ENCODE peak calls at places on chromosomes 1 and 21, in ten cellular contexts. T, R, D, U, Y, A, J, N, Q and L are unnamed samples.
A peak's percentile ranks its signal among the peaks of the same experiment; 100 is the strongest.

GRCh38 chr1:209506101-209506500 is 77.4 kb upstream of the CAMK1G start:
- DNase-seq in T (no peak), R (no peak), D (no peak), U (no peak), Y (no peak), A (no peak), J (no peak), N (no peak), Q (no peak), L (no peak)

GRCh38 chr1:194225781-194226180 is 1039.4 kb upstream of the B3GALT2 start:
- DNase-seq in T (peak; percentile 1), R (no peak), D (no peak), U (no peak), Y (no peak), A (no peak), J (peak; percentile 1), N (no peak), Q (no peak), L (peak; percentile 5)

GRCh38 chr1:227776277-227776676 is 39.2 kb upstream of the PRSS38 start:
- DNase-seq in T (peak; percentile 98), R (no peak), D (no peak), U (no peak), Y (no peak), A (peak; percentile 29), J (no peak), N (no peak), Q (no peak), L (no peak)

GRCh38 chr1:180533571-180533987 is 25.2 kb upstream of the OVAAL start:
- DNase-seq in T (peak; percentile 45), R (peak; percentile 75), D (peak; percentile 63), U (peak; percentile 80), Y (peak; percentile 24), A (no peak), J (peak; percentile 72), N (peak; percentile 36), Q (peak; percentile 76), L (peak; percentile 67)

GRCh38 chr1:171758011-171758410 is 16.1 kb upstream of the VAMP4 start:
- DNase-seq in T (no peak), R (no peak), D (no peak), U (no peak), Y (no peak), A (no peak), J (no peak), N (no peak), Q (no peak), L (no peak)

GRCh38 chr21:38384675-38385074 is 113.6 kb downstream of the ERG start:
- DNase-seq in T (no peak), R (no peak), D (no peak), U (no peak), Y (no peak), A (no peak), J (no peak), N (no peak), Q (no peak), L (no peak)

GRCh38 chr1:209850342-209850979 is 22.7 kb downstream of the UTP25 start:
- DNase-seq in T (peak; percentile 55), R (peak; percentile 43), D (no peak), U (peak; percentile 68), Y (peak; percentile 29), A (no peak), J (peak; percentile 17), N (peak; percentile 73), Q (peak; percentile 81), L (peak; percentile 44)

GRCh38 chr1:90616395-90616794 is 100.7 kb downstream of the BARHL2 start:
- DNase-seq in T (no peak), R (no peak), D (no peak), U (peak; percentile 17), Y (no peak), A (no peak), J (peak; percentile 31), N (no peak), Q (peak; percentile 66), L (peak; percentile 11)

GRCh38 chr1:200153277-200154055 is 126.0 kb downstream of the NR5A2 start:
- DNase-seq in T (no peak), R (no peak), D (no peak), U (no peak), Y (no peak), A (no peak), J (peak; percentile 84), N (no peak), Q (no peak), L (peak; percentile 38)

DNA sequence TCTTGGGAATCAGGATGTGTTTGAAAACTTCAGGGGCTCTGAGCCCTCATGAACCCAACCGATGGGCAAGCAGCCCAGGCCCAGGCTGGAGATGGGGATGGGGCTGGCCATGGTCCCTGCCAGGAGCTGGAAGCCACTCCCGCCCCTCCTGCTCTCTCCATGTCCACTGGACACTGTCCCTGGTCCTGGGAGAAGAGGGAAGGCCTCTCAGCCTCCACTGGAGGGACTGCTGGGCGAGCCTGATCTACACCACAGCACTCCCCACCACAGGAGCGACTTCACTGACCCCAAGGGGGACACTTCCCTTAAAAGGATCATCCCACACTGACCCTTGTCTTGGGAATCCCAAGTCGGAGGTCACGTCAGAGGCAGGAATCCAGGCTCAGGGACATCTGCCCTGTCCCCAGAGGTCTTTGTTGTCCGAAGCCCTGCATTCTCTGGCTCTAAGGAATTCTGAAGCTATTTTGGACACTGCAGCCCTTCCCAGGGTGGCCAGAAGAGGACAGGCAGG is 16.9 kb upstream of the COL18A1 start:
- DNase-seq in T (no peak), R (peak; percentile 60), D (no peak), U (no peak), Y (no peak), A (peak; percentile 83), J (no peak), N (no peak), Q (no peak), L (no peak)
- TF ChIP-seq CTCF in T (no peak), R (no peak), D (no peak), U (no peak), Y (no peak), A (no peak), J (no peak), N (no peak), Q (no peak), L (no peak)

DNA sequence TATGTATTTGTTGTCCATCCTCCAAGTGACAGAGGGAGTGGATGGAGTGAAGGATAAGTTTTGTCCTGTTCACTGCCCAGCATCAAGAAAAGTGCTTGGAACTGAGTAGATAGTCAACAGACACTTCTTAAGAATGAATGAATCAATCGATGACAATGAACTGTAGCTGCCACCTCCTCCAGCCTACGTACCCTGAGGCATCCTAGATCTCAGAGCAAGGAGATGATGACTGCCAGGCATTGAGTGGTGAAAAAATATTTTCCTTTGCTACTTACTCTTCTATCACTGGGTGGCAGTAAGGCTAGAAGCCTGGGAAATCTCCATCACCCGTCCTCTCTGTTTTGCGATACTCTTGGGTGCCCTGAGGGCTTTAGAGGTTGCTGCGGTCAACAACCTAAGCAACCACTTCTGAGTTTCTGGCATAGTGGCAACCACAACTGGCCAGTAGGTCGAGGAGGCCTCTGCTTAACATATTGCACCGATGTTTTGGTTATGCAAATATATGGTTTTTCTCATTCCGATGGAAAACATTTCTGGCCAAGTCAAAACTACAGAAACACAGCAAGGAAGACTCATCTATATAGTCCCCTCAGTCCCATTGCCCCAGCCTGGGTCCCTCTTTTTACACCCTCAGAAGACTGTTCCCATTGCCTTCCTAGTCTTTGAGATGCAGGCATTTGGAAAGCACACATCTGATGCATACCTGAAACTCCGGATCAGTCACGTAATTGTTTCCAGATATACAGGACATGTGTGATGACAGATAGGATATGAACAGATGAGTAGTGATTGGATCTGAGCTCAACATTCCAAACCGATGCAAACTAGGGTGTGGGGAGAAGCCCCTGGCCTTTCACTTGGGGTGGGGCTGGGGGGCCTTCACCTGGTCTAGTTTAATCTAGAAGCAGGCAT is 136.8 kb downstream of the RUNX1 start:
- DNase-seq in T (no peak), R (no peak), D (no peak), U (no peak), Y (no peak), A (no peak), J (peak; percentile 54), N (no peak), Q (no peak), L (no peak)
- TF ChIP-seq CTCF in T (no peak), R (no peak), D (no peak), U (no peak), Y (peak; percentile 3), A (no peak), J (no peak), N (no peak), Q (no peak), L (peak; percentile 16)

GRCh38 chr1:205118810-205119209 is 3.0 kb downstream of the RBBP5 start:
- DNase-seq in T (no peak), R (no peak), D (no peak), U (no peak), Y (no peak), A (no peak), J (no peak), N (no peak), Q (no peak), L (no peak)

GRCh38 chr1:205124726-205125125 is 2.9 kb upstream of the RBBP5 start:
- DNase-seq in T (no peak), R (no peak), D (no peak), U (no peak), Y (peak; percentile 28), A (no peak), J (peak; percentile 45), N (no peak), Q (no peak), L (no peak)

GRCh38 chr1:205127646-205128045 is 5.9 kb upstream of the RBBP5 start:
- DNase-seq in T (no peak), R (no peak), D (no peak), U (no peak), Y (peak; percentile 50), A (no peak), J (no peak), N (no peak), Q (no peak), L (no peak)

GRCh38 chr1:205121660-205122488 is at the start of gene RBBP5:
- DNase-seq in T (peak; percentile 98), R (peak; percentile 95), D (peak; percentile 93), U (peak; percentile 94), Y (peak; percentile 99), A (peak; percentile 96), J (peak; percentile 99), N (peak; percentile 92), Q (peak; percentile 96), L (peak; percentile 83)

DNA sequence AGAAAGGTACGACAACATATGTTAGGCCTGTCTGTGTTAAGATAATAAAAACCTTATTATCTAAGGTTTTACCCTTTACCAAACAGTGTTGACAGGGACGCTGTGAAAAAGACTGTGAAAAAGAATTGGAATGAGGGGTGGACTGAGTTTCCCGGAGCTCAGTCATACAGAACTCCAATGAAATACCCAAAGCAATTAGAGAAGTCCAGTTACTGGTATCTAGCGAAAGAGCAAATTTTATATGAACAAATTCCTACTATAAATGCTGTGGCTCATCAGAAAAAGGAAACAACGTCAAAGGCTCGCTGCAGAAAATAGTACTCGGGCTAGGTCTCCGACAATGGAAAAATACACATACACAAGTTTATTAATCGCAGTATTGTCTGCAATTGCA is 708 bp upstream of the RBBP5 start:
- DNase-seq in T (no peak), R (no peak), D (no peak), U (no peak), Y (no peak), A (no peak), J (no peak), N (no peak), Q (no peak), L (no peak)
- TF ChIP-seq CTCF in T (no peak), R (no peak), D (no peak), U (no peak), Y (no peak), A (no peak), J (no peak), N (no peak), Q (no peak), L (no peak)

DNA sequence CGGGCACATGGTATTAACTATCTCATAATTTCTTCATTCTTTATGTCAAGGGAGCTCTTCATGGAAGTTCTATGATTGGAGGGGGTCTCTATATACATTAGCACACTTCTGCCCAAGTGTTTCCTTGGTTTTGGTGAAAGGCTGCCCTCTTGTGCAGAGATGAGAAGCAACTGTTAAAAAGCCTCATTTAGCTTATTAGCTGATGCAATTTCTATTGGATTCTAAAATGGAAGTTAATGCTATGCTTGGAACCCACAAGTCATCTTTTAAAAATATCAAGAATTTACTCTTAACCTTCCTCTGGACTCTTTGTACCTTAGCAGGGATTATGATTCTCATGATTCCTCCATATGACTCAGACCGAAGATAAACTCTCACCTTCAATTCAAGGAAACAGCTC is 328.9 kb downstream of the PTBP2 start:
- DNase-seq in T (peak; percentile 56), R (no peak), D (no peak), U (no peak), Y (no peak), A (no peak), J (peak; percentile 33), N (no peak), Q (no peak), L (no peak)
- TF ChIP-seq CTCF in T (peak; percentile 63), R (no peak), D (no peak), U (no peak), Y (no peak), A (no peak), J (peak; percentile 29), N (no peak), Q (no peak), L (peak; percentile 16)